ENCODE peak calls at places on chromosomes 12 and 14, in six cellular contexts. I is BE2C, X is PC-3, L is uterus, V is GM23248, B is brain microvascular endothelial cell. G is an unnamed sample.

GRCh38 chr12:127583041-127583440 is 683.9 kb upstream of the TMEM132C start:
- DNase-seq in I (no peak), X (peak; percentile 73), L (no peak), V (peak; percentile 56), B (no peak), G (no peak)

GRCh38 chr12:68175566-68176033 is 16.1 kb upstream of the IFNG start:
- DNase-seq in I (no peak), X (no peak), L (no peak), V (no peak), B (no peak), G (no peak)

GRCh38 chr12:19972325-19973288 is 395.7 kb upstream of the PDE3A start:
- DNase-seq in I (no peak), X (no peak), L (no peak), V (no peak), B (peak; percentile 56), G (no peak)

GRCh38 chr12:62698701-62699101 is 232.1 kb downstream of the MON2 start:
- DNase-seq in I (no peak), X (peak; percentile 43), L (no peak), V (peak; percentile 74), B (peak; percentile 53), G (no peak)

GRCh38 chr12:121932914-121933521 is 14.6 kb downstream of the CFAP251 start:
- DNase-seq in I (no peak), X (no peak), L (no peak), V (no peak), B (no peak), G (no peak)

GRCh38 chr12:724194-724855 is 28.1 kb upstream of the WNK1 start:
- DNase-seq in I (no peak), X (peak; percentile 58), L (no peak), V (peak; percentile 36), B (no peak), G (no peak)

GRCh38 chr12:43338848-43339526 is 213.0 kb downstream of the ADAMTS20 start:
- DNase-seq in I (peak; percentile 14), X (peak; percentile 70), L (no peak), V (peak; percentile 78), B (peak; percentile 62), G (no peak)

GRCh38 chr12:56164345-56164729 is 6.2 kb downstream of the MYL6 start:
- DNase-seq in I (no peak), X (no peak), L (no peak), V (no peak), B (no peak), G (no peak)

GRCh38 chr14:35533357-35534129 is 421 bp upstream of the INSM2 start:
- DNase-seq in I (peak; percentile 100), X (peak; percentile 69), L (no peak), V (peak; percentile 65), B (peak; percentile 45), G (peak; percentile 59)

GRCh38 chr14:66238969-66239368 is 247.2 kb upstream of the CCDC196 start:
- DNase-seq in I (no peak), X (no peak), L (no peak), V (no peak), B (no peak), G (no peak)

DNA sequence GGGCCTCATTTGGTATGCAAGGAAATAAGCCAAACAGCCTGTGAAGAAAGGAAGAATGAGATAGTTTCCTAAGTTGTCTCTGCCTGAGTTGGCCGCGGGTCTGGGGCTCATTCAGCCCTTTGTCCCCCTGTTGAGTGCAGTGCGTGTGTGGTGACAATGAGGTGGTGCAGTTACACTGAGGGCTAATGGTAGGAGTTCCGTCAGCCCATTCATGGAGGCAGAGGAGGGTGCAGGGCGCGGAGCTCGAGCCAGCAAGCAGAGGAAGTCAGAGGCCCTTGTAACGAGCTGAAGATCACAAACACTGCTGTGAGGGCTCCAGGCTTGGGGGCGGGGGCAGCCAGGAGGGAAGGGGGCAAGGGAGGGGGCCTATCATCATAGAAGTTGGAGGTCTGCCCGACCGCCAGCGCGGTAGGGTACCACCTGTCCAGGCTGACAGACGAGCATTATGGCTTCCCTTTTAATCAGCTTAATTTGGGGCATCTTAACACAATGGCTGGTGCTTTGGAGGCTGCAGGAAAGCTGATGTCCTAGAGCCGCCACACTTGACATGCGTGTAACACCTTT is 20.5 kb downstream of the CCND2 start:
- DNase-seq in I (no peak), X (no peak), L (no peak), V (no peak), B (no peak), G (no peak)
- H3K36me3 ChIP-seq in I (no peaks in the 10 kb centered on the region), X (no peaks in the 10 kb centered on the region), L (no peaks in the 10 kb centered on the region), V (no peaks in the 10 kb centered on the region), B (no peaks in the 10 kb centered on the region), G (no peaks in the 10 kb centered on the region)

DNA sequence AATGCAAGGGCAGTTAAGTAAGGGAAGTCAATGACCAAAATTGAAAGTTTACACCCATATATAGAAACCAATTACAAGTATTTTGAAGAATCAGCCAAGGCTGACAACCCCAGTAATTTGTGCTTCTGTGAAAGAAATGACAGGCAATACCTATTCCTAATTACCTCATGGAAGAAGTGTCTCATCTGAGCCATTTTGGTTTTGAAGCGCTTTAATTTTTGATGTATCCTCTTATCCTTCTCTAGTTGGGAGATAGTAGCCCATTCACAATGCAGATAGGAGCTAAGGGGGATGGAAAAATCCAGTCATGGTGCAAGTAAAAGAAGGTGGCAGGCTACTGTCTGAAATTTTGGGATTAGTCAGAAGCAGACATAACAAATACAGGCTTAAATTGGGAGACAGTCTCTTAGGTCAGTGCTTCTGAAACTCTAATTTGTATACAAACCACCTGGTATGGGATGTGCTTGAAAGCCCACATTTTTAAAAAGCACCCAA is 30.4 kb upstream of the SUPT16H start:
- DNase-seq in I (no peak), X (no peak), L (no peak), V (no peak), B (no peak), G (no peak)
- H3K4me3 ChIP-seq in I (no peak overlapping the region), X (no peak overlapping the region), L (no peak overlapping the region), V (no peak overlapping the region), B (no peak overlapping the region), G (no peak overlapping the region)

GRCh38 chr12:124459852-124460645 is 107.4 kb downstream of the NCOR2 start:
- DNase-seq in I (no peak), X (no peak), L (no peak), V (no peak), B (no peak), G (no peak)

GRCh38 chr12:124463341-124463861 is 104.0 kb downstream of the NCOR2 start:
- DNase-seq in I (peak; percentile 57), X (no peak), L (no peak), V (no peak), B (no peak), G (no peak)

GRCh38 chr12:124460771-124461170 is 106.6 kb downstream of the NCOR2 start:
- DNase-seq in I (no peak), X (no peak), L (no peak), V (no peak), B (no peak), G (no peak)

GRCh38 chr12:124461241-124461673 is 106.2 kb downstream of the NCOR2 start:
- DNase-seq in I (no peak), X (no peak), L (no peak), V (no peak), B (no peak), G (no peak)

GRCh38 chr12:124461851-124462623 is 105.4 kb downstream of the NCOR2 start:
- DNase-seq in I (no peak), X (no peak), L (no peak), V (peak; percentile 34), B (no peak), G (no peak)
- H3K36me3 ChIP-seq in I (peaks cover 75% of the 10 kb centered on the region), X (peaks cover 21% of the 10 kb centered on the region), L (no peaks in the 10 kb centered on the region), V (peaks cover 10% of the 10 kb centered on the region), B (peaks cover 34% of the 10 kb centered on the region), G (peaks cover 86% of the 10 kb centered on the region)

GRCh38 chr12:49342914-49343731 is 3.6 kb upstream of the DNAJC22 start:
- DNase-seq in I (no peak), X (no peak), L (no peak), V (peak; percentile 33), B (no peak), G (no peak)

GRCh38 chr12:49344486-49345047 is 2.1 kb upstream of the DNAJC22 start:
- DNase-seq in I (no peak), X (no peak), L (no peak), V (no peak), B (no peak), G (no peak)

GRCh38 chr12:49346659-49347306 is at the start of gene DNAJC22:
- DNase-seq in I (peak; percentile 52), X (peak; percentile 50), L (no peak), V (peak; percentile 60), B (no peak), G (peak; percentile 35)

GRCh38 chr12:49345840-49346658 is 639 bp upstream of the DNAJC22 start:
- DNase-seq in I (no peak), X (no peak), L (no peak), V (peak; percentile 33), B (no peak), G (no peak)

DNA sequence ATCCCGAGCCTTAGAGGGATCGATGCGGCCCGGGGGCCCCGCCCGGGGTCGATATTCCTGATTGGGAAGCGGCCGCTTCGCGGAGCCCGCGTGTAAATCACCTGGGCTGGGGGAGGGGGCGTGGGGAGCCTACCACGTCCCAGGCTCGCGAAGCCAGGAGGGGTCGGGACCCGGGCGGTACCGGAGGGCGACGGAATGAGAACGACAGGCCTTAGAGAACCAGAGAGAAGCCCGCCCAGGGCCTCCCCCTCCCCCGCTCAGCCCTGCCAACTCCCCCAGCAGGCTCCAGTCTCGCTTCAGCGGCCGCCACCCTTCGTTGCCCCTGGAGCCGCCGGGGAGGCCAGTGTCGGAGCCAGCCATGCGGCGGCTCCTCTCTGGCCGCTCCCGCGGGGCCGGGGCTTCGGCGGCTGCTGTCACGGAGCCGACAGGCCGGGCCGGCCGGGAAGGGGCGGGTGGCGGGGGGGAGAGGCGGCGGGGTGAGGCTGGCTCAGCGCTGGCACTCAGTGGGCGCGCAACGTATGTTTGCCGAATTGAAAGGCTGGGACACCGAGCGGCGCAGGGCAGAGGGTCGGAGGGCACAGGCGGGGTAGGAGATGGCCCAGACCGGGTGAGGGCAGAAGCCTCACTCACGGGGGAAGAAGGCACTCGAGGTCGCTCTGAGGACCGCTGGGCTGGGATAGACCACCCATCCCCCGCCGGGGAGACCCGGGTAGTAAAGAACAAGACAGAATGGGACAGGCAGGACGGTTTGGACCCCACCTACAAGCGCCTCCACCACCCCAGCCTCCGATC is 1.4 kb upstream of the DNAJC22 start:
- DNase-seq in I (peak; percentile 91), X (peak; percentile 23), L (no peak), V (peak; percentile 60), B (no peak), G (no peak)
- H3K4me3 ChIP-seq in I (peak overlapping the region; percentile 58), X (peak overlapping the region; percentile 70), L (peak overlapping the region; percentile 0), V (peak overlapping the region; percentile 37), B (peak overlapping the region; percentile 43), G (no peak overlapping the region)

G was measured in SJSA1.